ENCODE peak calls at places on chromosome 3, in four cellular contexts. B, K, T and H are unnamed samples.
A peak's percentile ranks its signal among the peaks of the same experiment; 100 is the strongest.

GRCh38 chr3:126348308-126348920 is 8.8 kb downstream of the KLF15 start:
- DNase-seq in K (no peak), T (no peak), B (no peak), H (no peak)

GRCh38 chr3:119955972-119956371 is 138.3 kb downstream of the GSK3B start:
- DNase-seq in B (no peak), K (no peak), T (no peak), H (no peak)

GRCh38 chr3:129461461-129462146 is 21.6 kb downstream of the IFT122 start:
- DNase-seq in K (peak; percentile 17), B (no peak), T (no peak), H (no peak)

GRCh38 chr3:158789592-158789991 is 12.3 kb upstream of the MFSD1 start:
- DNase-seq in K (peak; percentile 65), T (no peak), B (no peak), H (no peak)

GRCh38 chr3:197030379-197031314 is 1.0 kb upstream of the MELTF start:
- DNase-seq in T (no peak), B (no peak), K (no peak), H (no peak)

GRCh38 chr3:121957674-121958419 is 63.6 kb downstream of the SLC15A2 start:
- DNase-seq in K (no peak), B (no peak), T (no peak), H (no peak)

GRCh38 chr3:70179111-70179510 is 133.3 kb downstream of the MDFIC2 start:
- DNase-seq in B (no peak), K (no peak), T (no peak), H (no peak)

GRCh38 chr3:69400688-69401087 is 14.8 kb upstream of the FRMD4B start:
- DNase-seq in B (no peak), K (no peak), T (no peak), H (no peak)

GRCh38 chr3:180036678-180037455 is at the start of gene PEX5L:
- DNase-seq in B (no peak), K (no peak), T (no peak), H (no peak)

GRCh38 chr3:30263921-30264313 is 342.5 kb upstream of the TGFBR2 start:
- DNase-seq in T (no peak), K (no peak), B (no peak), H (no peak)

GRCh38 chr3:18556503-18556902 is 131.4 kb upstream of the SATB1 start:
- DNase-seq in B (no peak), T (no peak), K (no peak), H (no peak)

GRCh38 chr3:127536818-127537810 is 53.4 kb downstream of the TPRA1 start:
- DNase-seq in T (no peak), B (no peak), K (no peak), H (no peak)

GRCh38 chr3:66822059-66823009 is 175.8 kb upstream of the KBTBD8 start:
- DNase-seq in K (peak; percentile 50), T (peak; percentile 61), B (peak; percentile 83), H (no peak)

GRCh38 chr3:166013073-166013679 is 176.0 kb upstream of the BCHE start:
- DNase-seq in K (peak; percentile 15), T (no peak), B (peak; percentile 48), H (no peak)

GRCh38 chr3:195863121-195864061 is 45.0 kb downstream of the TNK2 start:
- DNase-seq in K (peak; percentile 85), T (peak; percentile 93), B (peak; percentile 80), H (peak; percentile 72)

GRCh38 chr3:56303508-56303907 is 164.8 kb downstream of the ERC2 start:
- DNase-seq in T (no peak), B (peak; percentile 37), K (no peak), H (no peak)

GRCh38 chr3:127408684-127409420 is 121.0 kb upstream of the PRR20G start:
- DNase-seq in B (no peak), K (no peak), T (no peak), H (no peak)

GRCh38 chr3:182971637-182972036 is 8.7 kb downstream of the DCUN1D1 start:
- DNase-seq in K (no peak), B (no peak), T (no peak), H (no peak)

GRCh38 chr3:15794303-15794771 is 3.4 kb downstream of the ANKRD28 start:
- DNase-seq in K (peak; percentile 75), T (no peak), B (no peak), H (no peak)

GRCh38 chr3:139292933-139293664 is 50.7 kb upstream of the MRPS22 start:
- DNase-seq in T (no peak), K (no peak), B (no peak), H (no peak)

GRCh38 chr3:87336761-87337160 is 60.4 kb upstream of the POU1F1 start:
- DNase-seq in T (no peak), B (no peak), K (no peak), H (no peak)

GRCh38 chr3:196812853-196813252 is 54.9 kb upstream of the SENP5 start:
- DNase-seq in B (no peak), K (no peak), T (no peak), H (no peak)

GRCh38 chr3:123768480-123769359 is 115.4 kb downstream of the MYLK start:
- DNase-seq in B (no peak), K (no peak), T (no peak), H (no peak)

GRCh38 chr3:164848922-164849321 is 229.4 kb downstream of the SI start:
- DNase-seq in B (no peak), K (no peak), T (no peak), H (no peak)

GRCh38 chr3:67034371-67034770 is 36.3 kb downstream of the KBTBD8 start:
- DNase-seq in K (no peak), T (no peak), B (no peak), H (no peak)

GRCh38 chr3:107412376-107412775 is 35.1 kb downstream of the CCDC54 start:
- DNase-seq in T (no peak), K (peak; percentile 66), B (no peak), H (no peak)

GRCh38 chr3:139522421-139522820 is 17.1 kb downstream of the RBP1 start:
- DNase-seq in T (no peak), K (no peak), B (no peak), H (no peak)

GRCh38 chr3:32310918-32311839 is 72.7 kb downstream of the CMTM8 start:
- DNase-seq in K (no peak), T (no peak), B (no peak), H (no peak)

GRCh38 chr3:78281381-78281780 is 1241.5 kb downstream of the ROBO2 start:
- DNase-seq in B (no peak), T (no peak), K (no peak), H (no peak)

GRCh38 chr3:78279066-78279465 is 1239.2 kb downstream of the ROBO2 start:
- DNase-seq in K (no peak), B (no peak), T (no peak), H (no peak)

GRCh38 chr3:78287085-78287484 is 1247.2 kb downstream of the ROBO2 start:
- DNase-seq in T (no peak), B (no peak), K (no peak), H (no peak)

GRCh38 chr3:78285032-78285728 is 1245.3 kb downstream of the ROBO2 start:
- DNase-seq in K (no peak), B (no peak), T (no peak), H (no peak)

GRCh38 chr3:78283994-78284393 is 1244.1 kb downstream of the ROBO2 start:
- DNase-seq in B (no peak), K (no peak), T (no peak), H (no peak)
- TF ChIP-seq CTCF in B (no peak), K (peak; percentile 47), T (no peak), H (no peak)

DNA sequence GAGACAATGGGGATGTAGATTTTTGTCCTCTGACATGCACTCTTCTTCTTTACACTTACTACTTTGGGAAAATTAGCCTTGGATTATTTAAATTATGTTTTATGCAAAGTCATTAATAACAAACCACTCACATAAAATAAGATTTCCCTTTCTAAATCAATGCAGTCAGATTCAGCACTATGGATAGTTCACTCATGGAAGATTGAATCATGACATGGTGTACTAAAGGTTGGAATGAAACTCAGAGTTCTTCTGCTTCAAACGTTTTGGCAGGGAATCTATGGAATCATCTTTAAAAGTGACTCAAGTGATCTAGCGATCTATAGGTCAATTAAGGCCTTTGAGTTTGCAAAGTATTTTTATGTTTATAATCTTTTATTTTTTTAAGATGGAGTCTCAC is 154.3 kb downstream of the KCNMB2 start:
- DNase-seq in B (no peak), T (no peak), K (no peak), H (no peak)
- TF ChIP-seq CTCF in B (no peak), T (no peak), K (no peak), H (no peak)

GRCh38 chr3:100600181-100601042 is 9.0 kb upstream of the ADGRG7 start:
- DNase-seq in T (peak; percentile 48), K (no peak), B (no peak), H (no peak)

GRCh38 chr3:100606894-100607512 is 2.4 kb upstream of the ADGRG7 start:
- DNase-seq in B (no peak), K (no peak), T (no peak), H (no peak)

GRCh38 chr3:100605358-100605757 is 4.0 kb upstream of the ADGRG7 start:
- DNase-seq in K (no peak), T (no peak), B (no peak), H (no peak)

GRCh38 chr3:100602506-100603444 is 6.6 kb upstream of the ADGRG7 start:
- DNase-seq in B (peak; percentile 75), K (no peak), T (no peak), H (no peak)

DNA sequence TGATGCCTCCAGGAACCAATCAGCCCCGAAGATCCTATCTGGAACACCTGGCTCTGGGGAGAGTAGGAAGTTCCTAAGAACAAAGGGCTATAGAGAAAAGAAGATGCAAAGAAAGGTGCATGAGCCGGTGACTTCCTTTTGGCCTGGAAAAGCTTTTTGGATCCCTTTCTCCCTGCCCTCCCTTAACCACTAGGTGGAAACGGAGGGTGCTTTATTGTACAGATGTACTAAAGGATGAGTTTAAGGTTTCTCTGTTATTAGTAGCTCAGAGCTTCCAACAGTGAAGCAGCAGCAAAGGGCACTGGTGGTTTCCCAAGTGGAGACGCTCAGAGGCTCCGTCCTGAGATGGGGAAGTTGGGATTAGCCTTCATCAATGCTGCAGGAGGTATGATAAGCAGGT is 6.0 kb upstream of the ADGRG7 start:
- DNase-seq in K (peak; percentile 29), T (no peak), B (peak; percentile 63), H (peak; percentile 2)
- TF ChIP-seq CTCF in K (peak; percentile 72), T (no peak), B (peak; percentile 68), H (peak; percentile 61)

GRCh38 chr3:187684444-187684843 is 14.2 kb upstream of the SST start:
- DNase-seq in B (no peak), T (no peak), K (no peak), H (no peak)

GRCh38 chr3:187677604-187678003 is 7.4 kb upstream of the SST start:
- DNase-seq in B (no peak), T (no peak), K (no peak), H (no peak)

GRCh38 chr3:187673012-187673411 is 2.8 kb upstream of the SST start:
- DNase-seq in T (no peak), K (peak; percentile 46), B (no peak), H (no peak)

GRCh38 chr3:187679638-187680396 is 9.6 kb upstream of the SST start:
- DNase-seq in T (peak; percentile 81), K (peak; percentile 55), B (peak; percentile 86), H (peak; percentile 38)

DNA sequence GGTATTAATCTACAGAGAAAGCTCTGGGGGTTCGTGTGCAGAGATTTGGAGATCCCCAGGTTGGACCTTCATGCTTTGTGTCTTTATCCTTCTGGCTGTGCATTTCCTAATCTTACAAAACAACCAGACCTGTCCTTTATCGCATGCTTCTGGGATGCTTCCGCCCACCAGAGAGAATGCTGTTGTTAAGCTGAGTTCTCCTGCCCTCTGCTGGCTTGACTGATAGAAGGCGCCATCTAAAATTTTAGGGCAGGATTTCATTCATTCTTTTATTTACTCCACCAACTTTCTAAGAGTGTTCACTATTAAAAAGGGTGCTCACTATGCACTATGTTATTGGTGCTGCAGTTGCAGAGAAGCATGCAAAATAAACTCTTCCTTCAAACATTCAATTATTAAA is 8.7 kb upstream of the SST start:
- DNase-seq in K (peak; percentile 66), T (no peak), B (peak; percentile 70), H (peak; percentile 53)
- TF ChIP-seq CTCF in K (peak; percentile 81), T (no peak), B (peak; percentile 66), H (peak; percentile 79)